ENCODE peak calls at places on chromosomes 4 and X, in six cellular contexts. Q, O, U, C, P and S are unnamed samples.

GRCh38 chr4:91448668-91449330 is 855.0 kb upstream of the GRID2 start:
- DNase-seq in P (no peak), U (no peak), C (no peak), Q (peak; percentile 74), O (no peak), S (no peak)

GRCh38 chr4:93646225-93646930 is 182.2 kb upstream of the ATOH1 start:
- DNase-seq in C (no peak), P (no peak), U (no peak), Q (peak; percentile 53), O (no peak), S (no peak)

GRCh38 chrX:21996872-21997271 is 35.3 kb upstream of the PHEX start:
- DNase-seq in U (no peak), C (no peak), Q (peak; percentile 52), P (no peak), O (peak; percentile 27), S (no peak)

GRCh38 chr4:18582841-18583240 is 561.3 kb upstream of the LCORL start:
- DNase-seq in P (no peak), C (no peak), U (no peak), Q (no peak), O (no peak), S (no peak)

GRCh38 chrX:95071621-95072020 is 1397.6 kb downstream of the FAM133A start:
- DNase-seq in O (no peak), C (no peak), Q (no peak), P (no peak), U (no peak), S (no peak)

GRCh38 chr4:183411291-183411861 is 33.1 kb upstream of the CDKN2AIP start:
- DNase-seq in U (no peak), Q (no peak), O (no peak), C (no peak), P (no peak), S (no peak)

GRCh38 chr4:152394786-152395185 is 141.1 kb downstream of the FBXW7 start:
- DNase-seq in O (no peak), Q (no peak), C (no peak), U (no peak), P (no peak), S (no peak)

GRCh38 chr4:15118281-15118680 is 116.0 kb downstream of the CPEB2 start:
- DNase-seq in Q (no peak), O (no peak), U (no peak), P (no peak), C (no peak), S (no peak)

GRCh38 chr4:1579834-1580686 is 104.1 kb downstream of the FAM53A start:
- DNase-seq in O (peak; percentile 92), U (peak; percentile 91), C (no peak), Q (peak; percentile 68), P (peak; percentile 90), S (peak; percentile 84)

GRCh38 chrX:16826207-16826606 is 39.9 kb downstream of the TXLNG start:
- DNase-seq in U (no peak), P (peak; percentile 78), C (no peak), O (peak; percentile 64), Q (no peak), S (no peak)

GRCh38 chr4:143711543-143712159 is 11.2 kb upstream of the FREM3 start:
- DNase-seq in O (no peak), Q (no peak), U (no peak), P (no peak), C (peak; percentile 43), S (no peak)

GRCh38 chr4:99998062-99998880 is 48.2 kb upstream of the H2AZ1 start:
- DNase-seq in O (peak; percentile 35), C (peak; percentile 17), Q (no peak), U (no peak), P (peak; percentile 65), S (no peak)

GRCh38 chrX:118727686-118728339 is 407 bp downstream of the IL13RA1 start:
- DNase-seq in Q (no peak), C (peak; percentile 8), U (no peak), O (peak; percentile 57), P (no peak), S (no peak)

GRCh38 chrX:20947411-20947912 is 426.8 kb upstream of the CNKSR2 start:
- DNase-seq in P (no peak), O (no peak), C (no peak), Q (peak; percentile 69), U (no peak), S (no peak)

GRCh38 chr4:147388016-147388415 is 92.9 kb upstream of the EDNRA start:
- DNase-seq in P (no peak), O (no peak), C (no peak), Q (peak; percentile 12), U (no peak), S (no peak)

GRCh38 chrX:46547857-46548256 is 2.6 kb upstream of the ZNF674 start:
- DNase-seq in Q (peak; percentile 72), C (no peak), O (peak; percentile 75), P (no peak), U (no peak), S (no peak)

GRCh38 chr4:4791299-4791798 is 68.1 kb upstream of the MSX1 start:
- DNase-seq in U (no peak), C (peak; percentile 44), Q (no peak), P (no peak), O (no peak), S (no peak)

GRCh38 chrX:120310861-120311631 is at the start of gene TMEM255A:
- DNase-seq in O (no peak), C (peak; percentile 38), P (no peak), U (no peak), Q (no peak), S (no peak)

GRCh38 chr4:76620723-76621463 is 185.9 kb downstream of the SHROOM3 start:
- DNase-seq in Q (no peak), O (no peak), U (no peak), C (no peak), P (no peak), S (no peak)

GRCh38 chr4:13240066-13240465 is 244.1 kb downstream of the RAB28 start:
- DNase-seq in U (no peak), C (no peak), P (no peak), O (no peak), Q (peak; percentile 21), S (no peak)

GRCh38 chr4:39406763-39407583 is at the start of gene KLB:
- DNase-seq in C (no peak), Q (no peak), P (no peak), U (no peak), O (no peak), S (no peak)

GRCh38 chrX:132004728-132005127 is 18.4 kb upstream of the STK26 start:
- DNase-seq in O (no peak), Q (peak; percentile 74), P (no peak), U (no peak), C (no peak), S (no peak)

GRCh38 chr4:15971068-15971801 is 8.3 kb upstream of the FGFBP2 start:
- DNase-seq in U (no peak), P (no peak), Q (no peak), C (no peak), O (no peak), S (no peak)

GRCh38 chrX:121931567-121931966 is 884.2 kb downstream of the GLUD2 start:
- DNase-seq in U (no peak), P (no peak), C (no peak), O (no peak), Q (no peak), S (no peak)

GRCh38 chr4:86178216-86178615 is 181.6 kb downstream of the MAPK10 start:
- DNase-seq in O (no peak), Q (peak; percentile 50), C (no peak), P (no peak), U (no peak), S (no peak)

GRCh38 chr4:133565379-133565778 is 416.3 kb downstream of the PCDH10 start:
- DNase-seq in Q (peak; percentile 74), C (peak; percentile 7), U (no peak), O (no peak), P (no peak), S (no peak)

GRCh38 chr4:131644619-131645018 is 1504.5 kb upstream of the PCDH10 start:
- DNase-seq in Q (no peak), C (peak; percentile 56), P (no peak), O (peak; percentile 36), U (no peak), S (no peak)

GRCh38 chrX:69505772-69506616 is 1.9 kb downstream of the NALF2 start:
- DNase-seq in Q (no peak), O (no peak), P (no peak), C (no peak), U (no peak), S (no peak)

GRCh38 chrX:14837155-14837554 is 35.7 kb downstream of the FANCB start:
- DNase-seq in U (no peak), Q (no peak), C (no peak), P (no peak), O (no peak), S (no peak)

GRCh38 chr4:86334020-86334750 is 25.7 kb downstream of the MAPK10 start:
- DNase-seq in O (no peak), P (no peak), U (no peak), Q (no peak), C (no peak), S (no peak)

GRCh38 chr4:74675673-74676279 is 118.5 kb downstream of the BTC start:
- DNase-seq in Q (peak; percentile 27), O (peak; percentile 83), P (peak; percentile 78), U (no peak), C (peak; percentile 65), S (no peak)

GRCh38 chr4:2797545-2798305 is 4.8 kb downstream of the SH3BP2 start:
- DNase-seq in O (no peak), Q (no peak), P (no peak), U (peak; percentile 50), C (no peak), S (no peak)

GRCh38 chr4:169398294-169398693 is 127.5 kb upstream of the SH3RF1 start:
- DNase-seq in O (peak; percentile 84), Q (no peak), U (no peak), C (no peak), P (no peak), S (no peak)

GRCh38 chrX:37825225-37825842 is 22.0 kb downstream of the DYNLT3 start:
- DNase-seq in U (peak; percentile 29), O (peak; percentile 56), Q (no peak), P (peak; percentile 86), C (peak; percentile 25), S (no peak)

GRCh38 chr4:161714022-161714751 is 449.6 kb downstream of the FSTL5 start:
- DNase-seq in P (no peak), Q (no peak), C (no peak), U (no peak), O (peak; percentile 87), S (no peak)

GRCh38 chr4:138576684-138577083 is 334.5 kb upstream of the SLC7A11 start:
- DNase-seq in P (peak; percentile 75), U (no peak), C (peak; percentile 33), Q (peak; percentile 2), O (peak; percentile 80), S (no peak)

GRCh38 chr4:137700072-137700471 is 167.8 kb upstream of the PCDH18 start:
- DNase-seq in C (no peak), P (no peak), U (no peak), Q (no peak), O (no peak), S (no peak)